ENCODE peak calls at places on chromosomes 6 and 20, in ten cellular contexts. B is foreskin fibroblast, Y is T47D, V is NCI-H1105, S is AG04450, T is astrocyte of the hippocampus, A is T-cell, F is AG08396, M is lung, R is Calu3. E is an unnamed sample.

GRCh38 chr6:112253842-112254816 is at the start of gene LAMA4:
- DNase-seq in V (peak), S (no peak), A (no peak), T (peak), M (peak), R (peak), Y (peak), F (peak), B (peak), E (no peak)

GRCh38 chr20:38139919-38140753 is 24.9 kb downstream of the TGM2 start:
- DNase-seq in B (no peak), M (no peak), S (no peak), R (no peak), A (no peak), T (no peak), V (no peak), F (no peak), Y (no peak), E (no peak)

GRCh38 chr6:52575490-52575868 is 1.4 kb downstream of the TRAM2 start:
- DNase-seq in M (no peak), Y (no peak), V (no peak), A (no peak), F (no peak), R (no peak), B (no peak), T (peak), S (no peak), E (no peak)

GRCh38 chr6:15793288-15793687 is 130.5 kb upstream of the DTNBP1 start:
- DNase-seq in A (no peak), V (no peak), F (peak), M (no peak), T (peak), Y (peak), R (peak), S (no peak), B (peak), E (no peak)

GRCh38 chr6:6960571-6961251 is 147.1 kb upstream of the RREB1 start:
- DNase-seq in V (no peak), R (no peak), T (no peak), F (no peak), Y (peak), A (no peak), M (no peak), S (no peak), B (no peak), E (no peak)

GRCh38 chr6:131572686-131573415 is at the start of gene ARG1:
- DNase-seq in R (no peak), A (no peak), F (no peak), T (no peak), S (no peak), V (no peak), M (no peak), B (no peak), Y (no peak), E (no peak)

GRCh38 chr6:93917216-93917615 is 497.9 kb upstream of the EPHA7 start:
- DNase-seq in T (no peak), F (no peak), Y (no peak), S (no peak), B (no peak), M (no peak), V (no peak), A (no peak), R (no peak), E (no peak)

GRCh38 chr20:39294137-39294725 is 332.1 kb downstream of the DHX35 start:
- DNase-seq in S (no peak), V (no peak), B (no peak), M (no peak), A (no peak), R (no peak), F (no peak), Y (no peak), T (no peak), E (no peak)

GRCh38 chr6:74840953-74841352 is 364.9 kb downstream of the COL12A1 start:
- DNase-seq in V (no peak), Y (no peak), S (no peak), F (no peak), T (no peak), B (no peak), R (no peak), M (no peak), A (no peak), E (no peak)

GRCh38 chr6:152696543-152696942 is 1.2 kb upstream of the MYCT1 start:
- DNase-seq in M (no peak), S (peak), A (no peak), V (no peak), T (peak), B (peak), Y (no peak), F (peak), R (no peak), E (peak)

GRCh38 chr20:15079594-15080340 is 742.4 kb upstream of the FLRT3 start:
- DNase-seq in Y (no peak), A (no peak), M (no peak), R (no peak), V (no peak), T (no peak), B (no peak), S (no peak), F (no peak), E (no peak)

GRCh38 chr20:1624811-1625690 is 5.2 kb upstream of the SIRPB1 start:
- DNase-seq in F (peak), S (no peak), R (no peak), B (no peak), T (no peak), M (no peak), V (no peak), A (no peak), Y (no peak), E (no peak)

GRCh38 chr20:59412896-59413295 is 112.5 kb downstream of the EDN3 start:
- DNase-seq in F (no peak), B (no peak), S (no peak), Y (peak), M (no peak), T (no peak), V (no peak), R (no peak), A (no peak), E (no peak)

GRCh38 chr6:13396241-13396792 is 68.0 kb upstream of the TBC1D7 start:
- DNase-seq in M (no peak), V (no peak), T (no peak), B (no peak), Y (no peak), F (no peak), S (no peak), A (no peak), R (no peak), E (no peak)

GRCh38 chr20:9235518-9235917 is 166.6 kb downstream of the PLCB4 start:
- DNase-seq in M (no peak), B (peak), S (peak), T (peak), R (no peak), Y (no peak), A (no peak), V (no peak), F (peak), E (no peak)

GRCh38 chr20:12987261-12987660 is 21.5 kb upstream of the SPTLC3 start:
- DNase-seq in Y (no peak), A (no peak), F (no peak), V (no peak), T (no peak), B (no peak), R (no peak), S (no peak), M (no peak), E (no peak)

GRCh38 chr20:63864545-63864977 is 509 bp upstream of the TPD52L2 start:
- DNase-seq in V (no peak), M (no peak), S (no peak), F (no peak), R (no peak), A (no peak), Y (no peak), B (no peak), T (no peak), E (no peak)

GRCh38 chr6:47724300-47724699 is 25.9 kb downstream of the ADGRF4 start:
- DNase-seq in S (no peak), R (no peak), F (no peak), A (no peak), T (no peak), V (no peak), B (no peak), Y (no peak), M (no peak), E (no peak)

GRCh38 chr20:43939762-43940121 is 25.1 kb downstream of the TOX2 start:
- DNase-seq in R (no peak), M (no peak), B (peak), Y (no peak), A (no peak), V (no peak), T (no peak), F (peak), S (no peak), E (no peak)

GRCh38 chr6:85240787-85241186 is 209.1 kb upstream of the NT5E start:
- DNase-seq in F (no peak), A (no peak), M (no peak), B (no peak), V (no peak), Y (no peak), R (no peak), T (peak), S (no peak), E (no peak)

GRCh38 chr6:41494212-41495115 is 51.7 kb upstream of the FOXP4 start:
- DNase-seq in B (no peak), F (no peak), R (no peak), M (no peak), Y (no peak), V (no peak), S (no peak), T (peak), A (no peak), E (no peak)

GRCh38 chr6:32195902-32196681 is 3.6 kb upstream of the GPSM3 start:
- DNase-seq in R (peak), V (peak), Y (peak), S (peak), M (peak), F (peak), T (peak), B (peak), A (no peak), E (peak)

GRCh38 chr20:59010321-59010994 is 3.4 kb upstream of the CTSZ start:
- DNase-seq in R (no peak), F (no peak), B (no peak), S (no peak), T (peak), Y (peak), A (no peak), V (no peak), M (peak), E (no peak)

GRCh38 chr6:44221291-44221960 is 2.0 kb upstream of the SLC29A1 start:
- DNase-seq in M (peak), A (peak), T (peak), S (no peak), B (peak), Y (peak), F (peak), R (peak), V (peak), E (peak)

GRCh38 chr6:29617782-29618557 is 15.0 kb downstream of the GABBR1 start:
- DNase-seq in V (no peak), B (no peak), S (no peak), M (no peak), A (no peak), F (no peak), T (no peak), Y (no peak), R (no peak), E (no peak)

GRCh38 chr6:97437087-97437486 is 154.1 kb upstream of the MMS22L start:
- DNase-seq in F (peak), T (no peak), V (no peak), B (peak), M (no peak), A (no peak), Y (peak), R (no peak), S (no peak), E (peak)

GRCh38 chr20:60046011-60046413 is 87.8 kb downstream of the CDH26 start:
- DNase-seq in S (no peak), B (peak), M (no peak), R (no peak), V (no peak), Y (no peak), T (peak), F (no peak), A (no peak), E (peak)

GRCh38 chr6:54891536-54891935 is 45.0 kb downstream of the FAM83B start:
- DNase-seq in V (no peak), Y (no peak), F (no peak), R (no peak), B (no peak), S (no peak), T (no peak), A (no peak), M (no peak), E (no peak)

GRCh38 chr6:108407952-108408351 is 113.1 kb downstream of the AFG1L start:
- DNase-seq in M (no peak), S (no peak), B (no peak), T (no peak), R (no peak), A (no peak), Y (no peak), F (no peak), V (no peak), E (no peak)

GRCh38 chr6:107116328-107116892 is 1.1 kb upstream of the BEND3 start:
- DNase-seq in A (no peak), M (peak), F (no peak), T (peak), V (no peak), B (no peak), Y (peak), S (no peak), R (peak), E (no peak)

GRCh38 chr6:99746261-99746895 is 139.7 kb downstream of the PRDM13 start:
- DNase-seq in T (peak), S (peak), B (peak), M (peak), F (peak), R (peak), V (peak), A (peak), Y (peak), E (peak)

GRCh38 chr6:331622-332521 is 39.6 kb downstream of the DUSP22 start:
- DNase-seq in Y (no peak), B (no peak), V (no peak), S (no peak), F (no peak), T (no peak), R (no peak), A (no peak), M (no peak), E (no peak)

GRCh38 chr6:85483041-85483700 is 33.3 kb downstream of the NT5E start:
- DNase-seq in M (peak), A (peak), R (peak), Y (peak), V (peak), T (peak), B (peak), S (no peak), F (peak), E (no peak)

GRCh38 chr20:53984354-53984753 is 86.0 kb downstream of the BCAS1 start:
- DNase-seq in R (no peak), S (no peak), Y (no peak), B (peak), F (no peak), A (no peak), T (no peak), M (no peak), V (no peak), E (no peak)

GRCh38 chr20:59596690-59597089 is 7.7 kb upstream of the PHACTR3 start:
- DNase-seq in T (no peak), R (no peak), B (no peak), V (no peak), A (no peak), S (no peak), Y (no peak), M (no peak), F (no peak), E (no peak)

GRCh38 chr20:51305316-51306052 is 237.0 kb downstream of the NFATC2 start:
- DNase-seq in A (no peak), Y (no peak), S (no peak), R (no peak), V (no peak), B (no peak), T (no peak), M (no peak), F (no peak), E (no peak)

GRCh38 chr6:159969921-159970320 is 1.0 kb downstream of the IGF2R start:
- DNase-seq in F (peak), V (peak), A (no peak), M (peak), T (peak), Y (peak), B (peak), R (peak), S (no peak), E (no peak)

GRCh38 chr20:38700926-38701325 is 23.4 kb upstream of the SLC32A1 start:
- DNase-seq in M (no peak), V (no peak), B (no peak), S (no peak), R (no peak), Y (no peak), A (no peak), T (no peak), F (no peak), E (no peak)

GRCh38 chr6:42369568-42369967 is 82.2 kb downstream of the TRERF1 start:
- DNase-seq in T (no peak), V (no peak), R (peak), M (no peak), S (no peak), B (no peak), Y (peak), F (no peak), A (no peak), E (no peak)

E was measured in retinal pigment epithelial cell.